ENCODE peak calls at places on chromosomes 7 and 10, in ten cellular contexts. Q is amniotic stem cell, O is Caki2, U is hippocampal formation, D is activated T-helper 1 cell treated with Interleukin-2 at 50 U/mL for 16 hours, J is NCI-H1436, W is chondrocyte, E is neural progenitor cell, P is NCI-H2107, T is left cardiac atrium. I is an unnamed sample.

GRCh38 chr7:151452141-151452571 is 12.2 kb upstream of the CRYGN start:
- DNase-seq in T (peak), D (no peak), P (no peak), Q (no peak), J (no peak), E (no peak), U (no peak), W (peak), O (no peak), I (no peak)

GRCh38 chr7:44966731-44967538 is 11.9 kb downstream of the MYO1G start:
- DNase-seq in W (peak), T (no peak), P (no peak), O (no peak), E (no peak), D (no peak), J (no peak), Q (no peak), U (no peak), I (no peak)

GRCh38 chr10:113020425-113020753 is 70.3 kb downstream of the TCF7L2 start:
- DNase-seq in P (no peak), O (no peak), E (no peak), U (no peak), J (no peak), W (no peak), T (no peak), D (no peak), Q (no peak), I (no peak)

GRCh38 chr7:4682621-4683042 is 537 bp downstream of the FOXK1 start:
- DNase-seq in Q (no peak), E (no peak), J (peak), O (peak), W (peak), P (no peak), T (peak), D (peak), U (no peak), I (peak)

GRCh38 chr7:139753079-139753692 is 24.6 kb downstream of the HIPK2 start:
- DNase-seq in P (no peak), Q (no peak), W (no peak), D (no peak), T (no peak), E (no peak), U (no peak), O (no peak), J (no peak), I (no peak)

GRCh38 chr10:100890696-100891271 is 22.0 kb upstream of the SLF2 start:
- DNase-seq in W (no peak), U (no peak), J (no peak), D (no peak), Q (peak), P (no peak), E (no peak), T (no peak), O (peak), I (no peak)

GRCh38 chr7:144594580-144594979 is 191.1 kb upstream of the NOBOX start:
- DNase-seq in W (no peak), T (no peak), J (no peak), E (no peak), O (no peak), U (no peak), P (no peak), D (no peak), Q (no peak), I (no peak)

GRCh38 chr10:48452879-48453412 is 146.5 kb downstream of the MAPK8 start:
- DNase-seq in W (no peak), O (no peak), P (no peak), D (no peak), U (no peak), J (no peak), Q (no peak), E (no peak), T (no peak), I (no peak)

GRCh38 chr10:120838941-120839340 is 12.2 kb upstream of the WDR11 start:
- DNase-seq in E (no peak), P (no peak), Q (no peak), J (no peak), W (no peak), O (no peak), D (no peak), U (no peak), T (no peak), I (no peak)

GRCh38 chr10:74103560-74104248 is 46.9 kb downstream of the AP3M1 start:
- DNase-seq in J (peak), P (no peak), E (peak), D (no peak), Q (no peak), O (peak), W (no peak), T (no peak), U (no peak), I (no peak)

GRCh38 chr7:42180806-42181205 is 56.2 kb downstream of the GLI3 start:
- DNase-seq in D (no peak), E (no peak), O (no peak), P (no peak), Q (no peak), W (no peak), J (no peak), T (no peak), U (no peak), I (no peak)

GRCh38 chr10:4081691-4082111 is 296.7 kb upstream of the KLF6 start:
- DNase-seq in O (no peak), E (no peak), W (no peak), Q (no peak), P (no peak), D (no peak), U (no peak), J (no peak), T (peak), I (no peak)

GRCh38 chr10:10092581-10092980 is 925.1 kb upstream of the CELF2 start:
- DNase-seq in D (no peak), U (no peak), W (no peak), P (no peak), T (peak), Q (no peak), E (peak), J (no peak), O (peak), I (no peak)

GRCh38 chr10:119316729-119317097 is 109.3 kb downstream of the GRK5 start:
- DNase-seq in Q (peak), J (no peak), O (peak), E (no peak), W (no peak), U (no peak), T (no peak), D (no peak), P (no peak), I (no peak)

GRCh38 chr7:143884276-143884977 is 17.5 kb downstream of the TCAF1 start:
- DNase-seq in E (no peak), Q (no peak), W (no peak), U (no peak), O (no peak), P (no peak), T (no peak), D (no peak), J (no peak), I (no peak)

GRCh38 chr10:84265378-84265777 is 20.5 kb downstream of the RGR start:
- DNase-seq in W (no peak), D (no peak), E (no peak), T (no peak), U (no peak), O (no peak), P (peak), Q (no peak), J (no peak), I (no peak)